ENCODE peak calls at places on chromosomes 5 and 9, in eight cellular contexts. R is HCT116, J is breast epithelium, C is uterus, D is astrocyte, Z is neuronal stem cell, I is PC-3, V is lower lobe of right lung. X is an unnamed sample.

GRCh38 chr5:172078027-172078426 is 71.6 kb upstream of the FBXW11 start:
- DNase-seq in R (no peak), J (no peak), C (no peak), D (no peak), Z (no peak), I (no peak), V (no peak), X (no peak)

GRCh38 chr5:50889790-50890189 is 223.4 kb downstream of the PARP8 start:
- DNase-seq in R (no peak), J (no peak), C (no peak), D (no peak), Z (no peak), I (no peak), V (no peak), X (no peak)

GRCh38 chr5:152608514-152608913 is 203.4 kb upstream of the NMUR2 start:
- DNase-seq in R (no peak), J (no peak), C (no peak), D (no peak), Z (no peak), I (no peak), V (no peak), X (no peak)

GRCh38 chr5:181108578-181109165 is 22.3 kb downstream of the OR2V1 start:
- DNase-seq in R (no peak), J (no peak), C (no peak), D (no peak), Z (no peak), I (no peak), V (no peak), X (no peak)

GRCh38 chr5:19886123-19886921 is 101.7 kb downstream of the CDH18 start:
- DNase-seq in R (no peak), J (no peak), C (no peak), D (peak; percentile 80), Z (no peak), I (peak; percentile 54), V (no peak), X (no peak)

GRCh38 chr9:82333671-82334070 is 345.1 kb downstream of the SPATA31D1 start:
- DNase-seq in R (no peak), J (no peak), C (no peak), D (no peak), Z (no peak), I (peak; percentile 46), V (no peak), X (no peak)

GRCh38 chr5:67305913-67306710 is 109.5 kb upstream of the CD180 start:
- DNase-seq in R (no peak), J (no peak), C (no peak), D (peak; percentile 36), Z (no peak), I (no peak), V (no peak), X (no peak)

GRCh38 chr9:127336708-127337352 is 60.1 kb upstream of the SLC2A8 start:
- DNase-seq in R (peak; percentile 69), J (peak; percentile 78), C (peak; percentile 94), D (peak; percentile 92), Z (no peak), I (peak; percentile 96), V (no peak), X (peak; percentile 76)

GRCh38 chr9:72322259-72322658 is 42.7 kb downstream of the ZFAND5 start:
- DNase-seq in R (no peak), J (no peak), C (no peak), D (peak; percentile 6), Z (no peak), I (no peak), V (no peak), X (no peak)

GRCh38 chr5:176609724-176610429 is at the start of gene GPRIN1:
- DNase-seq in R (peak; percentile 18), J (no peak), C (no peak), D (no peak), Z (peak; percentile 79), I (peak; percentile 68), V (peak; percentile 57), X (peak; percentile 73)

GRCh38 chr5:170114271-170114670 is 8.6 kb downstream of the FOXI1 start:
- DNase-seq in R (no peak), J (no peak), C (no peak), D (no peak), Z (no peak), I (no peak), V (no peak), X (no peak)

GRCh38 chr5:95080456-95080855 is 204.4 kb downstream of the MCTP1 start:
- DNase-seq in R (no peak), J (no peak), C (no peak), D (no peak), Z (no peak), I (no peak), V (no peak), X (no peak)

GRCh38 chr5:122019936-122020590 is 58.0 kb downstream of the LOX start:
- DNase-seq in R (no peak), J (no peak), C (no peak), D (peak; percentile 38), Z (no peak), I (no peak), V (no peak), X (no peak)

GRCh38 chr9:94761506-94761905 is 35.0 kb downstream of the AOPEP start:
- DNase-seq in R (no peak), J (no peak), C (no peak), D (no peak), Z (no peak), I (no peak), V (no peak), X (no peak)

GRCh38 chr5:26329562-26330189 is 708.7 kb downstream of the CDH9 start:
- DNase-seq in R (no peak), J (no peak), C (no peak), D (no peak), Z (peak; percentile 1), I (peak; percentile 66), V (no peak), X (no peak)

GRCh38 chr9:14245901-14246525 is 67.9 kb downstream of the NFIB start:
- DNase-seq in R (no peak), J (no peak), C (no peak), D (peak; percentile 86), Z (no peak), I (no peak), V (no peak), X (no peak)

GRCh38 chr9:94867842-94868312 is 141.4 kb downstream of the AOPEP start:
- DNase-seq in R (no peak), J (no peak), C (no peak), D (peak; percentile 97), Z (no peak), I (peak; percentile 93), V (no peak), X (peak; percentile 95)

GRCh38 chr5:137831526-137831925 is 36.1 kb upstream of the MYOT start:
- DNase-seq in R (no peak), J (no peak), C (peak; percentile 15), D (no peak), Z (no peak), I (no peak), V (no peak), X (no peak)

DNA sequence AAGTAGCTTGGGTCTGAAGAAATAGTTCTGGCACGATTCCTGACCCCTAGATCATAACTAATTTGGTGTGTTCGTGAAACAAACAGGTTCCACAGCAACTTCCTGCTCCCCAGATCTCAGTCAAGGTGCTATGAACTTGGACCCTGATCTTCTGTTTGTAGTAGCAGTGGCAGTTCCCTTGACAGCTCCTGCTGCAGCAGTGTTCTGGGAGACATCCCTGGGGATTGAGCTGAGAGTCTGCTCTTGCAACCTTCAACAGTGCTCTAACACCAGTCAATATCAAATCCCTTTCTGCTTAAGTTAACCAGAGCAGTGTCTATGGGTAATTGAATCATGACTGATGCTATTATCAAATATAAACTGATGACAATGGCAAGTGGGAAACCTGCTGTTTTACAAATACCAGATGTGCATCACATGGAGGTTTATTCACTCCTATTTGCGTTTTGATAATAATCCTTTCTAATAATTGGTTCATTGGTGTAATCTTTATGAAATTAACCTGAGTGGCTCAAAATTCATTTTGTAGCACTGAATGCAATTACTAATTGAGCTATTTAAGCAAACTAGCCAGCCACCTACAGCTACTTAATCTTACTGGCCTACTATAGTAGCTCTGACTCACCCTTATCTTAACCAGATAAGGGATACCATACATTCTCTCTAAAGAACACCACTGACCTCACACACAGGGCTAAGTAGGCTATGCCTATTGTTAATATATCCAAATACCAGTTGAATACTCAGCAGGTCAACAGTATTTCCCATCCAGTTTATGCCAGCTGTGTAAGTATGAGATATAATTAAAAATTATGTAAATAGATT is 21.9 kb downstream of the KDM4C start:
- DNase-seq in R (no peak), J (no peak), C (no peak), D (peak; percentile 77), Z (no peak), I (no peak), V (no peak), X (peak; percentile 50)
- H3K4me1 ChIP-seq in R (no peaks in the 10 kb centered on the region), J (no peaks in the 10 kb centered on the region), C (no peaks in the 10 kb centered on the region), D (no peaks in the 10 kb centered on the region), Z (no peaks in the 10 kb centered on the region), I (no peaks in the 10 kb centered on the region), V (peaks cover 17% of the 10 kb centered on the region), X (no peaks in the 10 kb centered on the region)

GRCh38 chr5:142777858-142778257 is 7.7 kb downstream of the ARHGAP26 start:
- DNase-seq in R (no peak), J (no peak), C (no peak), D (no peak), Z (no peak), I (no peak), V (no peak), X (no peak)
- H3K4me1 ChIP-seq in R (peaks cover 11% of the 10 kb centered on the region), J (no peaks in the 10 kb centered on the region), C (no peaks in the 10 kb centered on the region), D (no peaks in the 10 kb centered on the region), Z (peaks cover 18% of the 10 kb centered on the region), I (peaks cover 7% of the 10 kb centered on the region), V (peaks cover 56% of the 10 kb centered on the region), X (peaks cover 13% of the 10 kb centered on the region)

GRCh38 chr9:87515588-87516221 is 18.0 kb downstream of the DAPK1 start:
- DNase-seq in R (no peak), J (no peak), C (no peak), D (no peak), Z (no peak), I (no peak), V (no peak), X (no peak)
- H3K4me1 ChIP-seq in R (no peaks in the 10 kb centered on the region), J (no peaks in the 10 kb centered on the region), C (peaks cover 6% of the 10 kb centered on the region), D (no peaks in the 10 kb centered on the region), Z (peaks cover 2% of the 10 kb centered on the region), I (no peaks in the 10 kb centered on the region), V (peaks cover 86% of the 10 kb centered on the region), X (peaks cover 27% of the 10 kb centered on the region)

DNA sequence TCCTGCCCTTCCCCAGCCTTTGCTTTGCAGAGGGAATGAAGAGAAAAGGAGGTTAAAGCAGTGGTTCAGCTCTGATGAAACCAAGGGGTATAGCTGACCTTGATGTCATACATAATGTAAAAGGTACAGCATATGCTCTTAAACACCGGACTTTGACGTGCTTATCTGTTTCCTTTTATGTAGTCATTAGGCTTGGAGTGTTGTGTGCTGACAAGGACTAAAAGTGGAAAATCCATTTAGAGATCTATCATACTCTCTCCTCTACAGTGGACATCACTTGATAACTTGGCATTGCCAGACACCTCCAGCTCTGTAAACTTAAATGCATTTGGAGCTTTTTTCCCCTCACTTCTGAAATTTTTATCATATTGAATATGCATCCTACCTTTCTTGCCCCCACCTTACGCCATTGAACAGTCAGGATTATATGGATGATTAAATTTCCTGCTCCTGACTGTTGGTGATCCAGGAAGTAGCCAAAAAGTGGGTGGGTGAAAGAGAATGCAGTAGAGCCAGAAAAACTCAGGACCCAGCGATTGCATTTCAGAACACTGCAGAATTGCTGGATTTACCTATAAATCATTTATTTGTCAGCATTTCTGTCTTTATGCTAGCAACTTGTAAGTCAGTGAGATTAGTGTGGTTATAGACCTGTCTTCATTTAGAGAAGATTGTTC is 4.1 kb downstream of the TNFAIP8 start:
- DNase-seq in R (no peak), J (no peak), C (no peak), D (no peak), Z (no peak), I (peak; percentile 36), V (no peak), X (peak; percentile 48)
- H3K4me1 ChIP-seq in R (no peaks in the 10 kb centered on the region), J (no peaks in the 10 kb centered on the region), C (no peaks in the 10 kb centered on the region), D (peaks cover 25% of the 10 kb centered on the region), Z (peaks cover 5% of the 10 kb centered on the region), I (peaks cover 60% of the 10 kb centered on the region), V (peaks cover 40% of the 10 kb centered on the region), X (peaks cover 57% of the 10 kb centered on the region)

X was measured in PC-9.